ENCODE peak calls at places on chromosomes 1 and 21, in five cellular contexts. A is mesenchymal stem cell, I is H1, P is IMR-90, Z is neuronal stem cell. X is an unnamed sample.

GRCh38 chr1:16243936-16244649 is 7.1 kb upstream of the CPLANE2 start:
- DNase-seq in A (peak), I (peak), P (peak), Z (peak), X (peak)

GRCh38 chr1:113887776-113888175 is 395 bp upstream of the BCL2L15 start:
- DNase-seq in A (no peak), I (no peak), P (no peak), Z (no peak), X (no peak)

GRCh38 chr1:201006450-201006849 is 17.1 kb downstream of the KIF21B start:
- DNase-seq in A (peak), I (no peak), P (no peak), Z (no peak), X (no peak)

GRCh38 chr1:43329995-43330751 is 7.4 kb upstream of the MPL start:
- DNase-seq in A (peak), I (no peak), P (peak), Z (no peak), X (peak)

GRCh38 chr21:45317401-45318145 is 29.9 kb upstream of the POFUT2 start:
- DNase-seq in A (peak), I (no peak), P (peak), Z (no peak), X (peak)

GRCh38 chr1:33221385-33221758 is 34.9 kb upstream of the ZNF362 start:
- DNase-seq in A (peak), I (no peak), P (no peak), Z (no peak), X (no peak)

GRCh38 chr1:30575066-30575465 is 148.3 kb downstream of the MATN1 start:
- DNase-seq in A (no peak), I (no peak), P (no peak), Z (no peak), X (no peak)

GRCh38 chr21:15152591-15152990 is 87.8 kb upstream of the NRIP1 start:
- DNase-seq in A (no peak), I (no peak), P (no peak), Z (no peak), X (no peak)

GRCh38 chr1:98046031-98046641 is 125.3 kb upstream of the DPYD start:
- DNase-seq in A (peak), I (no peak), P (peak), Z (no peak), X (peak)

GRCh38 chr1:187787696-187788095 is 958.9 kb downstream of the PLA2G4A start:
- DNase-seq in A (no peak), I (no peak), P (no peak), Z (peak), X (no peak)

GRCh38 chr1:201625711-201626300 is 86.9 kb downstream of the NAV1 start:
- DNase-seq in A (peak), I (no peak), P (no peak), Z (no peak), X (no peak)

GRCh38 chr1:9990944-9991343 is 6.1 kb upstream of the RBP7 start:
- DNase-seq in A (no peak), I (no peak), P (no peak), Z (no peak), X (no peak)

GRCh38 chr21:25535811-25536210 is 71.5 kb downstream of the MRPL39 start:
- DNase-seq in A (no peak), I (no peak), P (no peak), Z (no peak), X (no peak)

DNA sequence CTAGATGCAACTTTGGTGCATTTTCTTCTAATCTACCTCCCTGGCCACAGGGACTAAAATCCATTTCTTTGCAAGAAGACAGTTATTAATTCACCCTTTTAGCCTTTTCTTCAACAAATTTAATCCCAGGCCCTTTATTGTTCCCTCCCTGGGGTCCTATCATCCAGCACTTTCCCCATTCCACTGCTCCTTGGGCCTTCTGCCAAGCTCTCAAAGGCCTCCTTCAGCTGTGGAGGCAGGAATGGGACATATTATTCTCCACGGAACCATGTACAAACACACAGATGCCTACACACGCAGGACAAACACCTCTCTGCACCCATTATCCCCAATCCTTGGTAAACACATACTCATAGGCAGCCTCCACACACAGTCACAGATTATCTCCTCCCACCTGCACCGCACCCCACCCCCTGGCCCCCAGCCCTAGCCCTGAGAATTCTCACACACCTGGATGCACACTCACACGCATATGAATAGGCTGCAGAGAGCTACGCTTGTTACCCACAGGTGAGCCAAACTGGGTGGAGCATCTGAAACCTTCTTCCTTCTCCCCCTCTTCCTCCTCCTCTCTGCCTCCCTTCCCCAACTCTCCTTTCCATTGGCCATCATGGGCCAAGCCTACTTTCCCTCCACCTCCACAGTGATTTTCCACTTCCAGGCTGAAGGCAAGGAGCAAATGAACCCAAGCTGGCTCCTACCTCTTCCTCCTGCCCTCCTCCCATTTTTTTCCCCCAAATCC is 11.7 kb downstream of the TAGLN2 start:
- DNase-seq in A (no peak), I (no peak), P (no peak), Z (no peak), X (peak)
- H2AK5ac ChIP-seq in A (no peak), I (peak), P (no peak), Z (peak), X (no peak)

DNA sequence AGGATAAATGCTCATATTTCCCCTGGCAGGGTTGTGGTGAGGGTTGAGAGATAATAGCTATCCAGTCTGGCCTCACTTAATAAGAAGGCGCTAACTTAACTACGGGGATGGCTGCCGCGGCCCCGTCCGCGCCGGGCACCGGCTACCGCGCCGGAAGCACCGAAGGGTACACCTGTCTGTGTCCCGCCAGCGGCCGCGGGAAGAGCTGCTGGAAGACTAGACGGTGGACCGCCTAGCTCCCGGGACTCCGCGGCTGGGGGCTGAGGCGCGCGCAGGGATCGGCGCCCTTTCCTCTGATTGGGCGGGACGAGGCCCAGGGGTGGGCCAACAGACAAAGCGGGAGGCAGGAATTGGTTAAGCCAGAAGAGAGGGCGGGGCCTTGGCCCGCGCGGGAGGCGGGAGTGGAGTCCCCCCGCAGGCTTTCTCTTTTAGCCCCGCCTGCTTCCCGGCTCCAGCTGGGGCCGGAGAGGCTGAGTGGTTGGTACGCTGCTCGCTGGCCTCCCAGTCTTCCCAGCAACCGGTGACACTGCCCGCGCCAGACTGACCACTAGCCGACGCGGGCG is at the start of gene ZNF672:
- DNase-seq in A (peak), I (peak), P (peak), Z (peak), X (peak)
- H2BK15ac ChIP-seq in A (peak), I (no peak), P (peak), Z (no peak), X (no peak)

GRCh38 chr1:234979316-234980223 is 149.1 kb downstream of the TOMM20 start:
- DNase-seq in A (no peak), I (no peak), P (no peak), Z (no peak), X (no peak)
- H4K91ac ChIP-seq in A (peak), I (peak), P (peak), Z (no peak), X (no peak)

DNA sequence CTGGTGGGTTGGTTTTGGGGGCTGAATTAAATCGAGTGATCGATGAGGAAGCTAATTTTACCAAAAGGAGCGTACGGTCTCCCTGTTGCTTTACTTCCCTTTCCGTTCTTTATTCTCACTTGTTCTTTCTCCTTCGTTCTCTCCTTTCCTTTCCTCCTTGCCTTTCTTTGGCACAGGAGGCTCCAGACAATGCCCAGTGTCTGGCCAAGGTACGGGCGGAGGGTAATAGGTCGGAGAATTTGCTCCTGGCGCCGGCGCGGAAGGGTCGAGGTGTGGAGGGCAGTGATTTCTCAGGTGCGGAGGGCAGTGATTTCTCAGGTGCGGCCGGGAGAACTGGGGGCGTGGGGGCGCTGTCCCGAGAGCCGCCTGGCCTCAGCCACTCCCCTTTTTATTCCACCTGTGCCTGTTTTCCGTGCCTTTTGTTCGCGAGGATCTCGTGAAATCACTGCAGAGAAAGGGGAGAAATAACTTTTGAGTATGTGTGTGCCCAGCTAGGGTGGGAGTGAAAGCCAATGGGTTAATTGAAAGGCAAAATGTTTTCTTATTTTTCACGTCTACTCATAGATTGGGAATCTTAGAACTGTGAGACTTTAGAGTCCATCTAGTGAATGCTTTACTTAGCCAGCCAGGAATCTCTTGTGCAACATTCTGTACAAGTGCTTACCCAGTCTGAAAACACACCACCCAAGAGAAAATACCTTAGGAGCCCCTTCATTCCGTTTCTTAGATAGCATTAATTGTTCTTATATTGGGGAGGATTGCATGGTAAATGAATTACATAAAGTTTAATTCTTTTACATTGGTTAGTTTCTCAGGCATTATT is 1.3 kb downstream of the FNBP1L start:
- DNase-seq in A (peak), I (no peak), P (peak), Z (peak), X (peak)
- H2AK5ac ChIP-seq in A (no peak), I (peak), P (peak), Z (no peak), X (no peak)

GRCh38 chr1:225767591-225768540 is 9.8 kb upstream of the SRP9 start:
- DNase-seq in A (peak), I (no peak), P (peak), Z (no peak), X (peak)
- H2BK15ac ChIP-seq in A (peak), I (no peak), P (peak), Z (no peak), X (no peak)

GRCh38 chr1:24186711-24186992 is 437 bp downstream of the IFNLR1 start:
- DNase-seq in A (no peak), I (no peak), P (no peak), Z (no peak), X (no peak)
- H4K91ac ChIP-seq in A (no peak), I (peak), P (no peak), Z (no peak), X (no peak)

GRCh38 chr1:168676861-168677260 is 52.1 kb downstream of the DPT start:
- DNase-seq in A (no peak), I (no peak), P (no peak), Z (no peak), X (no peak)
- H2AK5ac ChIP-seq in A (no peak), I (no peak), P (no peak), Z (no peak), X (no peak)

X was measured in H9.